ENCODE peak calls at places on chromosomes 12 and 14, in five cellular contexts. E is H1, F is PC-3, J is MM.1S, Z is K562. H is an unnamed sample.

GRCh38 chr12:99611117-99611516 is 36.4 kb upstream of the GARIN6 start:
- DNase-seq in F (peak; percentile 38), J (no peak), E (no peak), Z (no peak), H (peak; percentile 48)

GRCh38 chr14:76779221-76780057 is 18.2 kb downstream of the VASH1 start:
- DNase-seq in Z (no peak), J (no peak), F (no peak), E (no peak), H (no peak)

GRCh38 chr12:28601659-28602058 is 411.4 kb downstream of the CCDC91 start:
- DNase-seq in E (no peak), J (no peak), Z (no peak), F (no peak), H (no peak)

GRCh38 chr12:16475521-16475920 is 128.1 kb downstream of the MGST1 start:
- DNase-seq in Z (no peak), E (no peak), J (no peak), F (no peak), H (no peak)

GRCh38 chr14:52895000-52895399 is 55.9 kb downstream of the FERMT2 start:
- DNase-seq in E (no peak), F (no peak), J (no peak), Z (no peak), H (peak; percentile 60)

GRCh38 chr12:52865090-52865944 is 16.5 kb upstream of the KRT78 start:
- DNase-seq in E (peak; percentile 95), F (peak; percentile 87), Z (peak; percentile 74), J (no peak), H (peak; percentile 39)

GRCh38 chr14:32372154-32372553 is 43.1 kb downstream of the AKAP6 start:
- DNase-seq in Z (no peak), F (peak; percentile 93), J (no peak), E (no peak), H (peak; percentile 95)

GRCh38 chr12:13702401-13702800 is 279.0 kb downstream of the GRIN2B start:
- DNase-seq in F (no peak), E (no peak), Z (no peak), J (no peak), H (no peak)

GRCh38 chr12:64256166-64256800 is 34.2 kb upstream of the KICS2 start:
- DNase-seq in F (peak; percentile 85), J (peak; percentile 58), Z (peak; percentile 12), E (no peak), H (peak; percentile 36)

GRCh38 chr12:52525661-52526499 is 5.7 kb upstream of the KRT5 start:
- DNase-seq in F (no peak), E (peak; percentile 17), J (no peak), Z (no peak), H (no peak)

GRCh38 chr12:92226961-92227360 is 81.3 kb upstream of the BTG1 start:
- DNase-seq in E (no peak), J (no peak), F (no peak), Z (no peak), H (no peak)

GRCh38 chr12:124233041-124233836 is 61.7 kb upstream of the RFLNA start:
- DNase-seq in Z (no peak), J (no peak), F (peak; percentile 30), E (no peak), H (peak; percentile 98)

GRCh38 chr14:100737526-100737925 is 10.8 kb downstream of the DLK1 start:
- DNase-seq in E (no peak), F (no peak), Z (no peak), J (no peak), H (no peak)

GRCh38 chr12:76489737-76490136 is 69.8 kb downstream of the OSBPL8 start:
- DNase-seq in F (peak; percentile 51), E (no peak), J (no peak), Z (no peak), H (peak; percentile 50)

GRCh38 chr12:93287152-93287551 is 90.6 kb upstream of the NUDT4 start:
- DNase-seq in Z (no peak), F (no peak), J (no peak), E (no peak), H (peak; percentile 9)

GRCh38 chr12:8675471-8676083 is 13.0 kb upstream of the MFAP5 start:
- DNase-seq in J (no peak), F (no peak), E (no peak), Z (no peak), H (no peak)

GRCh38 chr12:19506497-19506896 is 67.2 kb downstream of the AEBP2 start:
- DNase-seq in J (no peak), E (no peak), Z (no peak), F (no peak), H (peak; percentile 45)

GRCh38 chr12:52521175-52521574 is 981 bp upstream of the KRT5 start:
- DNase-seq in E (peak; percentile 45), J (no peak), Z (no peak), F (peak; percentile 52), H (peak; percentile 62)

GRCh38 chr12:127162307-127162706 is 1104.7 kb upstream of the TMEM132C start:
- DNase-seq in Z (peak; percentile 74), F (no peak), E (no peak), J (no peak), H (no peak)

GRCh38 chr12:51217133-51217967 is 512 bp downstream of the POU6F1 start:
- DNase-seq in F (no peak), Z (peak; percentile 85), E (peak; percentile 75), J (peak; percentile 56), H (no peak)

GRCh38 chr14:29930283-29930682 is 2.6 kb upstream of the PRKD1 start:
- DNase-seq in Z (no peak), J (no peak), F (peak; percentile 72), E (no peak), H (peak; percentile 63)

GRCh38 chr12:66092559-66093269 is 37.8 kb downstream of the LLPH start:
- DNase-seq in J (no peak), Z (no peak), F (peak; percentile 64), E (no peak), H (no peak)

GRCh38 chr14:33564774-33565630 is 385.9 kb downstream of the EGLN3 start:
- DNase-seq in E (no peak), Z (peak; percentile 22), J (no peak), F (peak; percentile 82), H (peak; percentile 91)

GRCh38 chr14:100330396-100330931 is 7.3 kb downstream of the SLC25A47 start:
- DNase-seq in J (no peak), E (no peak), F (no peak), Z (no peak), H (no peak)

GRCh38 chr12:83634726-83635267 is 948.1 kb downstream of the TMTC2 start:
- DNase-seq in J (no peak), F (no peak), Z (no peak), E (no peak), H (no peak)

GRCh38 chr12:60489071-60489470 is 893.2 kb downstream of the SLC16A7 start:
- DNase-seq in E (no peak), J (no peak), Z (no peak), F (peak; percentile 55), H (no peak)

GRCh38 chr14:99266181-99267178 is 5.5 kb downstream of the BCL11B start:
- DNase-seq in Z (peak; percentile 58), J (peak; percentile 63), F (peak; percentile 79), E (peak; percentile 89), H (peak; percentile 23)
- H3K27me3 ChIP-seq in Z (peaks cover 2% of the 10 kb centered on the region), J (no peaks in the 10 kb centered on the region), F (peaks cover 78% of the 10 kb centered on the region), E (peaks cover 7% of the 10 kb centered on the region), H (peaks cover 52% of the 10 kb centered on the region)

DNA sequence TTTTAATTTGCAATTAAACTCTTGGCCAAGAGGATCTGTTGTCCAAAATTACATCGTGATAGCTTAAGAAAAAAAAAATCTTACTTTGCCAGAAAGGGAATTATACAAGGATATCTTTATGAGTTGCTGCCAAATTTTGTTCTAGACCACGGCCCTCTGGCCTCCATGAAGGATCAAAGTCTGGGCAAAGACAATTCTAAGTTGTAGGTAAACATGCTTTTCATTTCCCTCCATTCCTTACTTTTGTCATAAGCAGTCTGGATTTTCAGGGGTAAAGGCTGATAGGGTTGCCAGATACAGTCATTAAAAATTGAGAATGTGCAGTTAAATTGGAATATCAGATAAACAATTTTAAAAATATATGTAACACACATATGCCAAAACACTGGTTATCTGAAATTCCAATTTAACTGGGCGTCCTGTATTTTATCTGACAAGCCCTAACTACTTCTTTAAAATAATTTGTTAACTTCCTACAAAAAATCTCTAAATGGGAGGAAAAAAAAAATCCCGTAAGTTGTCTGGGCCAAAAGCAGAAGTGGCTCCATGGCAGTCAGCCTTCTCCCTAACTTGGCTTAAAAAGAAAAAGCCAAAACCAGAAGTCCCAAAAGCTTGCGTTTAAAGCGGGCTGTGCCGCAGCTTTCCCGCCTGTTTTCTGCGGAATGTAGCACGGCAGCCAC is 135.3 kb downstream of the MON2 start:
- DNase-seq in J (peak; percentile 22), E (no peak), F (no peak), Z (no peak), H (no peak)
- H2AFZ ChIP-seq in J (peak overlapping the region; percentile 92), E (peak overlapping the region; percentile 89), F (peak overlapping the region; percentile 95), Z (peak overlapping the region; percentile 98), H (peak overlapping the region; percentile 86)

DNA sequence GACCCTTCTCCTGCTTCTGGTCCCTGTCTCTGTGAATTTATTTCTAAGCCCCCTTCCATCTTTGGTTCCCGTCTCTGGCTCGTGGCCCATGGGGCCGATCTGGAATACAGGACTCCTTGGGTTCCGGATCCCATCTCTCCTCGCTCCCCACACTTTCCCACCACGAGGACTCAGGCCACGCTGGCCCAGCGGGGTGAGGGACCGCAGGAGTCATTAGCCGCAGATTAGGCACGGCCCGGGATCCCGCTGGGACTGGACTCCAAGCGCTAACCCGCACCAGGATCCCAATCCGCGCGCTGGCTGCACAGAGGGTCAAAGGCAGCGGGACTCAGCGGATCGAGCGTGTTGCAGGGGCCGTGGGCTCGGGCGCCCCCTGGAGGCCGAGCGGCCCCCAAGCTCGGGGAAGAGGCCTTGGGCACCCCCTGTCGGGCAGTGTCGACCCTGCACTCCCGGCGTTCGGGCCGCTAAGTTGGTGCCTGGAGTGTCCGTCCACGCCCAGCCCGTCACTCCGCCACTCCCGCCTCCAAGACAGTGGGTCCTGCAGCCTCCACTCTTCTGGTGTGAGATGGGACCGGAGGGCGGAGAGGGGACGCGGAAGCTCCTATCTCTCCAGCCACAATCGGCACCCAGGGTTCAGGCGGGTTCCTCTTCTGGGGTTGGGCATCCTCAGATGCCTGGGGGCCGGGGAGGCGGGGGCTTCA is 9.5 kb downstream of the SHMT2 start:
- DNase-seq in J (peak; percentile 85), Z (peak; percentile 96), F (peak; percentile 89), E (peak; percentile 98), H (peak; percentile 38)
- H3K27me3 ChIP-seq in J (peaks cover 38% of the 10 kb centered on the region), Z (peaks cover 2% of the 10 kb centered on the region), F (peaks cover 16% of the 10 kb centered on the region), E (peaks cover 80% of the 10 kb centered on the region), H (peaks cover 32% of the 10 kb centered on the region)

GRCh38 chr12:72071030-72071429 is 132.4 kb downstream of the TPH2 start:
- DNase-seq in E (no peak), J (no peak), F (no peak), Z (no peak), H (no peak)

GRCh38 chr12:72075401-72075800 is 136.8 kb downstream of the TPH2 start:
- DNase-seq in J (no peak), Z (no peak), F (no peak), E (no peak), H (no peak)

GRCh38 chr12:72074956-72075355 is 136.3 kb downstream of the TPH2 start:
- DNase-seq in F (no peak), J (no peak), Z (no peak), E (no peak), H (no peak)

GRCh38 chr12:72074065-72074464 is 135.4 kb downstream of the TPH2 start:
- DNase-seq in F (no peak), E (no peak), J (no peak), Z (no peak), H (no peak)

DNA sequence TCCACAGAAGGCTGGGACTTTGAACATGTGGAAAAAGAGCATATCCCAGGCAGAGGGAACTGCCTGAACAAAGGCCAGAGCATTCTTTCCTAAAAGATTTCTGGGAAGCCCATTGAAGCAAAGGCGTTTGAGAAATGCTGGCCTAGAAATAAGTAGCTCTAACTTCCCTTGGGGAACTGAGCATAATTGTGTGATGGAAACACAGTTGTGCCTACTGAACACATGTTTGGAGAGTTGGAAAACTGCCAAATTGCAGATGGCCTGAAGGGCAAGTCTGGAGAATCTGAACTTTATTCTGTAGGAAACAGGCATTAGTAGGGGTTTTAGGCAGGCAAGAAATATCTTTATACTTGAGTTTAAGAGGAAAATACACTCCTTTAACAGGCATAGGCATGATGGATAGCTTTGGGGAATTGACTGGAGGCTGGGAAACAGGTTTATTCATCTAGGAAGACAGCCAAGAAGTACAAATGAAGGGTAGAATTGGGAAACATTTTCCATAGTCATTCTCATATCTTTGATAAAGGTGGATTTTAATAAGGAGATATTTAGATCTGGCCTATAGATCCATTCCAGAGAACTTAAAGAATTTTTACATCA is 134.1 kb downstream of the TPH2 start:
- DNase-seq in F (no peak), Z (no peak), E (no peak), J (no peak), H (no peak)
- H2AFZ ChIP-seq in F (no peak overlapping the region), Z (no peak overlapping the region), E (no peak overlapping the region), J (no peak overlapping the region), H (no peak overlapping the region)

H was measured in astrocyte.